ENCODE peak calls at places on chromosomes 12 and 14, in nine cellular contexts. One of them, this sample, is unnamed.

GRCh38 chr14:58711382-58711781 is 73.6 kb downstream of the DACT1 start:
- DNase-seq in T-helper 9 cell: no peak
- DNase-seq in suprapubic skin: no peak
- DNase-seq in OCI-LY7: no peak
- DNase-seq in mucosa of descending colon: no peak
- DNase-seq in adipocyte: no peak
- DNase-seq in neural crest cell: no peak
- DNase-seq in GM19239: no peak
- DNase-seq in Panc1: no peak
- DNase-seq in this sample: no peak

GRCh38 chr12:46332260-46332659 is 40.3 kb downstream of the SLC38A2 start:
- DNase-seq in T-helper 9 cell: no peak
- DNase-seq in suprapubic skin: no peak
- DNase-seq in OCI-LY7: no peak
- DNase-seq in mucosa of descending colon: no peak
- DNase-seq in adipocyte: peak
- DNase-seq in neural crest cell: no peak
- DNase-seq in GM19239: no peak
- DNase-seq in Panc1: no peak
- DNase-seq in this sample: no peak

GRCh38 chr12:574475-575128 is 88.6 kb downstream of the NINJ2 start:
- DNase-seq in T-helper 9 cell: no peak
- DNase-seq in suprapubic skin: peak
- DNase-seq in OCI-LY7: no peak
- DNase-seq in mucosa of descending colon: no peak
- DNase-seq in adipocyte: peak
- DNase-seq in neural crest cell: no peak
- DNase-seq in GM19239: no peak
- DNase-seq in Panc1: no peak
- DNase-seq in this sample: no peak

GRCh38 chr12:126404293-126404851 is 1339.1 kb downstream of the AACS start:
- DNase-seq in T-helper 9 cell: no peak
- DNase-seq in suprapubic skin: no peak
- DNase-seq in OCI-LY7: no peak
- DNase-seq in mucosa of descending colon: no peak
- DNase-seq in adipocyte: no peak
- DNase-seq in neural crest cell: no peak
- DNase-seq in GM19239: no peak
- DNase-seq in Panc1: no peak
- DNase-seq in this sample: no peak

GRCh38 chr12:16563519-16563918 is 42.4 kb downstream of the LMO3 start:
- DNase-seq in T-helper 9 cell: no peak
- DNase-seq in suprapubic skin: no peak
- DNase-seq in OCI-LY7: no peak
- DNase-seq in mucosa of descending colon: no peak
- DNase-seq in adipocyte: no peak
- DNase-seq in neural crest cell: no peak
- DNase-seq in GM19239: no peak
- DNase-seq in Panc1: no peak
- DNase-seq in this sample: no peak

GRCh38 chr12:106767954-106768501 is 6.5 kb upstream of the RIC8B start:
- DNase-seq in T-helper 9 cell: no peak
- DNase-seq in suprapubic skin: no peak
- DNase-seq in OCI-LY7: no peak
- DNase-seq in mucosa of descending colon: no peak
- DNase-seq in adipocyte: peak
- DNase-seq in neural crest cell: peak
- DNase-seq in GM19239: no peak
- DNase-seq in Panc1: no peak
- DNase-seq in this sample: no peak

GRCh38 chr14:104778694-104779331 is 16.7 kb downstream of the AKT1 start:
- DNase-seq in T-helper 9 cell: no peak
- DNase-seq in suprapubic skin: no peak
- DNase-seq in OCI-LY7: no peak
- DNase-seq in mucosa of descending colon: no peak
- DNase-seq in adipocyte: no peak
- DNase-seq in neural crest cell: no peak
- DNase-seq in GM19239: no peak
- DNase-seq in Panc1: no peak
- DNase-seq in this sample: no peak

GRCh38 chr14:80681651-80682050 is 259.9 kb downstream of the CEP128 start:
- DNase-seq in T-helper 9 cell: no peak
- DNase-seq in suprapubic skin: no peak
- DNase-seq in OCI-LY7: no peak
- DNase-seq in mucosa of descending colon: no peak
- DNase-seq in adipocyte: no peak
- DNase-seq in neural crest cell: no peak
- DNase-seq in GM19239: no peak
- DNase-seq in Panc1: no peak
- DNase-seq in this sample: no peak

GRCh38 chr12:121775501-121775900 is 18.0 kb downstream of the RHOF start:
- DNase-seq in T-helper 9 cell: no peak
- DNase-seq in suprapubic skin: no peak
- DNase-seq in OCI-LY7: no peak
- DNase-seq in mucosa of descending colon: no peak
- DNase-seq in adipocyte: no peak
- DNase-seq in neural crest cell: no peak
- DNase-seq in GM19239: no peak
- DNase-seq in Panc1: no peak
- DNase-seq in this sample: no peak

GRCh38 chr12:39830862-39831520 is 211.4 kb upstream of the ABCD2 start:
- DNase-seq in T-helper 9 cell: no peak
- DNase-seq in suprapubic skin: no peak
- DNase-seq in OCI-LY7: no peak
- DNase-seq in mucosa of descending colon: no peak
- DNase-seq in adipocyte: peak
- DNase-seq in neural crest cell: no peak
- DNase-seq in GM19239: no peak
- DNase-seq in Panc1: no peak
- DNase-seq in this sample: no peak

GRCh38 chr14:96917442-96917963 is 120.3 kb downstream of the VRK1 start:
- DNase-seq in T-helper 9 cell: no peak
- DNase-seq in suprapubic skin: no peak
- DNase-seq in OCI-LY7: no peak
- DNase-seq in mucosa of descending colon: no peak
- DNase-seq in adipocyte: no peak
- DNase-seq in neural crest cell: no peak
- DNase-seq in GM19239: no peak
- DNase-seq in Panc1: no peak
- DNase-seq in this sample: no peak